ENCODE peak calls at places on chromosomes 3 and 15, in seven cellular contexts. U is caudate nucleus; N is NCI-H146; W is globus pallidus; P is activated naive CD4-positive, alpha-beta T cell treated with anti-CD3 and anti-CD28 coated beads, Interleukin-2, amount 10 ng/mL, durations not matched to agents 7 days and 5 days; M is amniotic stem cell; K is HFFc6. B is an unnamed sample.
A peak's percentile ranks its signal among the peaks of the same experiment; 100 is the strongest.

GRCh38 chr15:29455530-29455929 is 185.9 kb upstream of the NSMCE3 start:
- DNase-seq in U (no peak), N (no peak), W (no peak), P (no peak), M (no peak), K (no peak), B (no peak)

GRCh38 chr3:156602424-156602823 is 47.5 kb upstream of the SSR3 start:
- DNase-seq in U (no peak), N (no peak), W (no peak), P (no peak), M (no peak), K (no peak), B (no peak)

GRCh38 chr3:129054605-129055104 is 5.9 kb upstream of the GP9 start:
- DNase-seq in U (no peak), N (peak; percentile 57), W (no peak), P (no peak), M (no peak), K (no peak), B (no peak)

GRCh38 chr15:85828026-85828597 is 33.4 kb upstream of the KLHL25 start:
- DNase-seq in U (no peak), N (no peak), W (no peak), P (no peak), M (no peak), K (no peak), B (no peak)

GRCh38 chr3:23324745-23325144 is 121.6 kb downstream of the UBE2E2 start:
- DNase-seq in U (no peak), N (no peak), W (no peak), P (no peak), M (no peak), K (peak; percentile 44), B (no peak)

GRCh38 chr3:138921316-138922292 is 25.3 kb downstream of the FOXL2 start:
- DNase-seq in U (no peak), N (no peak), W (no peak), P (no peak), M (peak; percentile 33), K (peak; percentile 85), B (peak; percentile 84)

GRCh38 chr3:9679476-9680097 is 24.0 kb upstream of the CPNE9 start:
- DNase-seq in U (no peak), N (no peak), W (no peak), P (no peak), M (no peak), K (no peak), B (no peak)

GRCh38 chr3:14423197-14423743 is 20.9 kb downstream of the SLC6A6 start:
- DNase-seq in U (no peak), N (no peak), W (no peak), P (no peak), M (no peak), K (no peak), B (peak; percentile 78)

GRCh38 chr3:142888484-142889262 is at the start of gene PCOLCE2:
- DNase-seq in U (no peak), N (peak; percentile 81), W (no peak), P (peak; percentile 38), M (no peak), K (no peak), B (peak; percentile 53)

GRCh38 chr3:16994842-16995535 is 110.2 kb downstream of the PLCL2 start:
- DNase-seq in U (no peak), N (no peak), W (no peak), P (no peak), M (no peak), K (no peak), B (peak; percentile 25)